ENCODE peak calls at places on chromosomes 2 and 18, in four cellular contexts. V is astrocyte of the spinal cord, C is cardiac fibroblast, S is cardiac muscle cell. R is an unnamed sample.

GRCh38 chr2:24828641-24829040 is 35.4 kb downstream of the CENPO start:
- DNase-seq in V (no peak), S (no peak), C (no peak), R (no peak)

GRCh38 chr18:77857926-77858325 is 608.3 kb downstream of the GALR1 start:
- DNase-seq in C (no peak), S (no peak), V (no peak), R (no peak)

GRCh38 chr2:213288913-213289700 is 4.8 kb downstream of the SPAG16 start:
- DNase-seq in C (no peak), V (peak), S (no peak), R (peak)

GRCh38 chr2:119366161-119366648 is 429 bp downstream of the C2orf76 start:
- DNase-seq in C (peak), S (no peak), V (peak), R (no peak)

GRCh38 chr2:65424391-65424790 is 8.0 kb downstream of the SPRED2 start:
- DNase-seq in C (no peak), V (no peak), S (no peak), R (no peak)

GRCh38 chr2:195318440-195319111 is 338.4 kb upstream of the SLC39A10 start:
- DNase-seq in V (peak), C (peak), S (peak), R (peak)

GRCh38 chr2:237585590-237586221 is 4.8 kb downstream of the RAB17 start:
- DNase-seq in V (no peak), S (no peak), C (no peak), R (no peak)

GRCh38 chr2:43745457-43745856 is 28.4 kb upstream of the DYNC2LI1 start:
- DNase-seq in C (peak), V (peak), S (no peak), R (peak)

GRCh38 chr2:120262761-120263428 is 10.2 kb downstream of the RALB start:
- DNase-seq in C (peak), V (no peak), S (no peak), R (no peak)

GRCh38 chr2:10668402-10669012 is 21.3 kb downstream of the NOL10 start:
- DNase-seq in C (peak), V (peak), S (peak), R (peak)

GRCh38 chr2:30757737-30758136 is 49.5 kb downstream of the CAPN13 start:
- DNase-seq in S (no peak), V (no peak), C (no peak), R (no peak)

GRCh38 chr2:205390866-205391265 is 291.4 kb upstream of the NRP2 start:
- DNase-seq in S (no peak), V (no peak), C (no peak), R (no peak)

GRCh38 chr2:84939426-84940087 is 31.4 kb upstream of the KCMF1 start:
- DNase-seq in V (no peak), C (no peak), S (no peak), R (no peak)

GRCh38 chr2:38267270-38267925 is 109.7 kb downstream of the ATL2 start:
- DNase-seq in C (no peak), V (no peak), S (no peak), R (no peak)

GRCh38 chr2:214244847-214245246 is 166.0 kb upstream of the VWC2L start:
- DNase-seq in S (peak), V (peak), C (peak), R (peak)

GRCh38 chr18:48600046-48600745 is 61.4 kb downstream of the CTIF start:
- DNase-seq in C (no peak), V (no peak), S (no peak), R (no peak)

DNA sequence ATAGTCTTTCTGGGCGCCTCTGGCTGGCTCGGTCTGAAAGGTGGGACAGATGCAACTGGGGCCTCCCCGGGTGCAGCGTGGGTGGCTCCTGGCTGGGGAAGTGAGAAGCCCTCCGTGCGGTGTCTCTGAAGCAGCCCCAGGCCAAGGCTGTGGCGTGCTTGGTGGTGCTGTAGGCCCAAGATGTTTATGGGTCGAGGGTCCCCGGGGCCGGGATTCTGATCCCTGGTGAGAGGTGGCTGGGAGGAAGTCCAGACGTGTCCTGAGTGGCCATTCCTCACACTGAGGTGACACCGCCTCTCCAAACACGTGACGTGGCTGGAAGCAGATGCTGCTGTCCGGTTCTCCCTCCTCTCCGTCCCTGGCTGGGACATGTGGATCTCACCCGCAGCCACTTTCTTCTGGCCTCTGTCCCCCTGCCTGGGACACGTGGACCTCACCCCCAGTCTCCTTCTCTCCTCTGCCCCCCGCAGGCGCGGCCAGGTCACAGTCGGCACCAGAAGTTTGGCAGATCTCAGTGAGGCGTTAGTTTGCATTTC is 12.6 kb downstream of the RTP5 start:
- DNase-seq in C (no peak), S (no peak), V (no peak), R (no peak)
- TF ChIP-seq CTCF in C (no peak), S (no peak), V (no peak), R (no peak)

GRCh38 chr18:12043811-12044210 is 49.8 kb upstream of the ANKRD62 start:
- DNase-seq in V (no peak), S (no peak), C (no peak), R (no peak)
- H3K4me3 ChIP-seq in V (no peak), S (no peak), C (no peak), R (no peak)

GRCh38 chr2:191869178-191869577 is 22.3 kb upstream of the CAVIN2 start:
- DNase-seq in C (peak), V (no peak), S (peak), R (no peak)
- TF ChIP-seq CTCF in C (peak), V (peak), S (peak), R (peak)

GRCh38 chr2:198036029-198036879 is 231.9 kb downstream of the PLCL1 start:
- DNase-seq in S (no peak), V (no peak), C (no peak), R (no peak)
- H3K4me3 ChIP-seq in S (no peak), V (no peak), C (no peak), R (no peak)

GRCh38 chr2:134782792-134783191 is 55.6 kb upstream of the ACMSD start:
- DNase-seq in S (peak), C (peak), V (peak), R (peak)
- TF ChIP-seq CTCF in S (no peak), C (peak), V (peak), R (no peak)